ENCODE peak calls at places on chromosome 3, in six cellular contexts. D is T-helper 17 cell; Q is tibial artery; Y is D341Med; H is C1 segment of cervical spinal cord; M is stimulated activated CD8-positive, alpha-beta memory T cell treated with anti-CD3 and anti-CD28 coated beads, Interleukin-15, amount 100 ng/mL, for 4 hours. P is an unnamed sample.

GRCh38 chr3:158781859-158782258 is 20.0 kb upstream of the MFSD1 start:
- DNase-seq in D (no peak), Q (no peak), Y (no peak), H (no peak), M (no peak), P (no peak)

GRCh38 chr3:99659965-99660364 is 21.6 kb downstream of the COL8A1 start:
- DNase-seq in D (no peak), Q (peak; percentile 91), Y (no peak), H (no peak), M (no peak), P (no peak)

GRCh38 chr3:44942202-44942921 is 33.6 kb downstream of the ZDHHC3 start:
- DNase-seq in D (no peak), Q (no peak), Y (no peak), H (no peak), M (no peak), P (no peak)

GRCh38 chr3:58063424-58063823 is 55.2 kb downstream of the FLNB start:
- DNase-seq in D (no peak), Q (no peak), Y (no peak), H (no peak), M (no peak), P (no peak)

GRCh38 chr3:197854596-197855343 is 63.7 kb downstream of the LRCH3 start:
- DNase-seq in D (no peak), Q (no peak), Y (no peak), H (no peak), M (no peak), P (no peak)

GRCh38 chr3:123817413-123817812 is 66.7 kb downstream of the MYLK start:
- DNase-seq in D (no peak), Q (no peak), Y (no peak), H (no peak), M (no peak), P (no peak)

GRCh38 chr3:106338582-106339219 is 469.9 kb upstream of the CBLB start:
- DNase-seq in D (no peak), Q (no peak), Y (no peak), H (no peak), M (no peak), P (no peak)

GRCh38 chr3:177471733-177472480 is 274.6 kb upstream of the TBL1XR1 start:
- DNase-seq in D (no peak), Q (no peak), Y (no peak), H (no peak), M (no peak), P (no peak)

GRCh38 chr3:58068126-58068809 is 60.0 kb downstream of the FLNB start:
- DNase-seq in D (no peak), Q (no peak), Y (no peak), H (no peak), M (no peak), P (no peak)

GRCh38 chr3:88195951-88196434 is 46.2 kb downstream of the C3orf38 start:
- DNase-seq in D (no peak), Q (no peak), Y (no peak), H (no peak), M (no peak), P (no peak)

GRCh38 chr3:96863129-96863740 is 48.8 kb downstream of the EPHA6 start:
- DNase-seq in D (no peak), Q (no peak), Y (peak; percentile 37), H (no peak), M (no peak), P (no peak)

GRCh38 chr3:71649757-71650156 is 66.2 kb upstream of the FOXP1 start:
- DNase-seq in D (no peak), Q (no peak), Y (no peak), H (no peak), M (no peak), P (no peak)

GRCh38 chr3:78519281-78519680 is 1248.5 kb downstream of the ROBO1 start:
- DNase-seq in D (no peak), Q (no peak), Y (no peak), H (no peak), M (no peak), P (no peak)

GRCh38 chr3:13879946-13880810 is at the start of gene WNT7A:
- DNase-seq in D (peak; percentile 67), Q (peak; percentile 55), Y (peak; percentile 91), H (peak; percentile 52), M (peak; percentile 11), P (no peak)

GRCh38 chr3:185308126-185308754 is 54.4 kb upstream of the EHHADH start:
- DNase-seq in D (no peak), Q (no peak), Y (peak; percentile 69), H (no peak), M (no peak), P (peak; percentile 83)

GRCh38 chr3:157070600-157070999 is 89.3 kb downstream of the CCNL1 start:
- DNase-seq in D (no peak), Q (no peak), Y (no peak), H (no peak), M (no peak), P (no peak)

GRCh38 chr3:89186446-89186845 is 79.0 kb downstream of the EPHA3 start:
- DNase-seq in D (no peak), Q (no peak), Y (no peak), H (no peak), M (no peak), P (no peak)

GRCh38 chr3:78022232-78022631 is 982.3 kb downstream of the ROBO2 start:
- DNase-seq in D (no peak), Q (no peak), Y (no peak), H (no peak), M (no peak), P (no peak)

GRCh38 chr3:197811343-197811742 is 20.3 kb downstream of the LRCH3 start:
- DNase-seq in D (no peak), Q (no peak), Y (no peak), H (no peak), M (no peak), P (peak; percentile 96)

GRCh38 chr3:134473868-134474546 is 11.8 kb downstream of the ANAPC13 start:
- DNase-seq in D (peak; percentile 43), Q (peak; percentile 78), Y (peak; percentile 56), H (peak; percentile 44), M (peak; percentile 57), P (peak; percentile 62)

GRCh38 chr3:69370156-69370944 is 15.5 kb downstream of the FRMD4B start:
- DNase-seq in D (no peak), Q (peak; percentile 89), Y (no peak), H (peak; percentile 41), M (no peak), P (no peak)

GRCh38 chr3:78804251-78805037 is 963.4 kb downstream of the ROBO1 start:
- DNase-seq in D (no peak), Q (no peak), Y (no peak), H (no peak), M (no peak), P (peak; percentile 11)

GRCh38 chr3:158659454-158660237 is 12.8 kb downstream of the LXN start:
- DNase-seq in D (no peak), Q (no peak), Y (peak; percentile 70), H (peak; percentile 9), M (peak; percentile 34), P (peak; percentile 72)

GRCh38 chr3:42701371-42702065 is 1.1 kb downstream of the HHATL start:
- DNase-seq in D (peak; percentile 38), Q (peak; percentile 71), Y (peak; percentile 48), H (peak; percentile 75), M (no peak), P (peak; percentile 79)